ENCODE peak calls at places on chromosomes 7 and 10, in five cellular contexts. One of them, this sample, is unnamed.

GRCh38 chr10:98488669-98489430 is 42.1 kb upstream of the HPS1 start:
- DNase-seq in cardiac muscle cell: no peak
- DNase-seq in SK-N-SH: no peak
- DNase-seq in AG04450: no peak
- DNase-seq in A549: no peak
- DNase-seq in this sample: no peak

GRCh38 chr10:98292976-98293375 is 25.0 kb upstream of the LOXL4 start:
- DNase-seq in cardiac muscle cell: no peak
- DNase-seq in A549: no peak
- DNase-seq in SK-N-SH: no peak
- DNase-seq in AG04450: no peak
- DNase-seq in this sample: no peak

GRCh38 chr7:70289067-70289466 is 690.8 kb downstream of the AUTS2 start:
- DNase-seq in cardiac muscle cell: no peak
- DNase-seq in A549: no peak
- DNase-seq in SK-N-SH: no peak
- DNase-seq in AG04450: no peak
- DNase-seq in this sample: no peak

GRCh38 chr7:130897515-130898419 is 163.8 kb upstream of the KLF14 start:
- DNase-seq in SK-N-SH: peak; percentile 34
- DNase-seq in AG04450: no peak
- DNase-seq in cardiac muscle cell: no peak
- DNase-seq in A549: no peak
- DNase-seq in this sample: no peak

GRCh38 chr7:2530076-2530967 is 10.7 kb downstream of the LFNG start:
- DNase-seq in cardiac muscle cell: no peak
- DNase-seq in SK-N-SH: no peak
- DNase-seq in AG04450: no peak
- DNase-seq in A549: no peak
- DNase-seq in this sample: no peak

GRCh38 chr10:52644678-52645434 is 127.7 kb downstream of the MBL2 start:
- DNase-seq in A549: peak; percentile 17
- DNase-seq in SK-N-SH: peak; percentile 25
- DNase-seq in AG04450: no peak
- DNase-seq in cardiac muscle cell: peak; percentile 66
- DNase-seq in this sample: peak; percentile 63

GRCh38 chr10:34049887-34050286 is 715.4 kb upstream of the NRP1 start:
- DNase-seq in AG04450: peak; percentile 26
- DNase-seq in cardiac muscle cell: no peak
- DNase-seq in SK-N-SH: no peak
- DNase-seq in A549: peak; percentile 55
- DNase-seq in this sample: no peak

GRCh38 chr10:126972622-126973414 is 67.6 kb downstream of the DOCK1 start:
- DNase-seq in cardiac muscle cell: no peak
- DNase-seq in A549: peak; percentile 58
- DNase-seq in SK-N-SH: no peak
- DNase-seq in AG04450: peak; percentile 91
- DNase-seq in this sample: peak; percentile 74

GRCh38 chr10:132054564-132054963 is 11.2 kb upstream of the JAKMIP3 start:
- DNase-seq in AG04450: no peak
- DNase-seq in A549: no peak
- DNase-seq in SK-N-SH: no peak
- DNase-seq in cardiac muscle cell: peak; percentile 83
- DNase-seq in this sample: no peak

GRCh38 chr7:159144756-159145543 is at the start of gene VIPR2:
- DNase-seq in SK-N-SH: peak; percentile 72
- DNase-seq in AG04450: no peak
- DNase-seq in A549: no peak
- DNase-seq in cardiac muscle cell: no peak
- DNase-seq in this sample: no peak

GRCh38 chr10:133457100-133457841 is 3.5 kb downstream of the SCART1 start:
- DNase-seq in A549: no peak
- DNase-seq in AG04450: no peak
- DNase-seq in SK-N-SH: no peak
- DNase-seq in cardiac muscle cell: no peak
- DNase-seq in this sample: no peak

GRCh38 chr10:19952103-19952502 is 135.9 kb downstream of the PLXDC2 start:
- DNase-seq in SK-N-SH: no peak
- DNase-seq in cardiac muscle cell: no peak
- DNase-seq in AG04450: no peak
- DNase-seq in A549: no peak
- DNase-seq in this sample: no peak

GRCh38 chr10:32150532-32151101 is 94.4 kb upstream of the KIF5B start:
- DNase-seq in SK-N-SH: no peak
- DNase-seq in cardiac muscle cell: no peak
- DNase-seq in AG04450: no peak
- DNase-seq in A549: no peak
- DNase-seq in this sample: no peak

GRCh38 chr10:27865221-27865635 is 119.6 kb upstream of the MKX start:
- DNase-seq in AG04450: no peak
- DNase-seq in A549: no peak
- DNase-seq in cardiac muscle cell: no peak
- DNase-seq in SK-N-SH: no peak
- DNase-seq in this sample: no peak

GRCh38 chr10:14571866-14572507 is 202.7 kb downstream of the FAM107B start:
- DNase-seq in AG04450: no peak
- DNase-seq in A549: peak; percentile 71
- DNase-seq in cardiac muscle cell: no peak
- DNase-seq in SK-N-SH: no peak
- DNase-seq in this sample: no peak

GRCh38 chr10:97644961-97645360 is 4.5 kb downstream of the PI4K2A start:
- DNase-seq in SK-N-SH: no peak
- DNase-seq in A549: no peak
- DNase-seq in AG04450: no peak
- DNase-seq in cardiac muscle cell: no peak
- DNase-seq in this sample: no peak

GRCh38 chr10:110069502-110069982 is 61.8 kb downstream of the ADD3 start:
- DNase-seq in AG04450: no peak
- DNase-seq in SK-N-SH: no peak
- DNase-seq in cardiac muscle cell: no peak
- DNase-seq in A549: no peak
- DNase-seq in this sample: no peak

DNA sequence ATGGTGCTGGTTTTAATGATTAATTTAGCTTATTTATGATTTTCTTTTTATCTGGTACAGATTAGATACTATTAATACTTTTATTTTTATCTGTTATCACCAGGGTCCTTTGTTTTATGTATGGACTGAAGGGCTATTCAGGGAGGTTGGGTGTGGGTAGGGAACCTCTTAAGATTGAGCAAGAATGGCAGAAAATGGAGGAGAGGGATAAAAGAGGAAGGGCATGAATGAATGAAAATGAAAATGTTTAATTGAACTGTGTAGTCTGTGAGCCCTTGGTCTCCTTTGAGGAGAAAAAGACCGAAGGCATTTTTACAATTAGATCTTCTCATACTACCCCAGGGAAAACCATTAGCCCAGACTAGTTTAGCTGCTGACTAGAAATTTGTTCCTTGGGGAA is 93.1 kb downstream of the CDK14 start:
- DNase-seq in AG04450: no peak
- DNase-seq in A549: no peak
- DNase-seq in SK-N-SH: no peak
- DNase-seq in cardiac muscle cell: no peak
- DNase-seq in this sample: no peak
- H3K4me3 ChIP-seq in AG04450: no peak overlapping the region
- H3K4me3 ChIP-seq in A549: no peak overlapping the region
- H3K4me3 ChIP-seq in SK-N-SH: no peak overlapping the region
- H3K4me3 ChIP-seq in cardiac muscle cell: no peak overlapping the region
- H3K4me3 ChIP-seq in this sample: no peak overlapping the region

GRCh38 chr7:37065779-37066271 is 341.5 kb upstream of the AOAH start:
- DNase-seq in AG04450: no peak
- DNase-seq in cardiac muscle cell: no peak
- DNase-seq in SK-N-SH: no peak
- DNase-seq in A549: no peak
- DNase-seq in this sample: no peak
- H3K4me3 ChIP-seq in AG04450: no peak overlapping the region
- H3K4me3 ChIP-seq in cardiac muscle cell: no peak overlapping the region
- H3K4me3 ChIP-seq in SK-N-SH: no peak overlapping the region
- H3K4me3 ChIP-seq in A549: no peak overlapping the region
- H3K4me3 ChIP-seq in this sample: no peak overlapping the region

GRCh38 chr7:12947465-12947864 is 260.0 kb downstream of the ARL4A start:
- DNase-seq in SK-N-SH: no peak
- DNase-seq in A549: no peak
- DNase-seq in cardiac muscle cell: no peak
- DNase-seq in AG04450: no peak
- DNase-seq in this sample: no peak

GRCh38 chr7:12954374-12954773 is 266.9 kb downstream of the ARL4A start:
- DNase-seq in SK-N-SH: no peak
- DNase-seq in AG04450: no peak
- DNase-seq in A549: no peak
- DNase-seq in cardiac muscle cell: no peak
- DNase-seq in this sample: no peak

GRCh38 chr7:12945901-12946300 is 258.5 kb downstream of the ARL4A start:
- DNase-seq in A549: no peak
- DNase-seq in cardiac muscle cell: no peak
- DNase-seq in AG04450: no peak
- DNase-seq in SK-N-SH: no peak
- DNase-seq in this sample: no peak

GRCh38 chr7:12951397-12951801 is 264.0 kb downstream of the ARL4A start:
- DNase-seq in cardiac muscle cell: no peak
- DNase-seq in A549: peak; percentile 62
- DNase-seq in SK-N-SH: no peak
- DNase-seq in AG04450: peak; percentile 13
- DNase-seq in this sample: no peak

DNA sequence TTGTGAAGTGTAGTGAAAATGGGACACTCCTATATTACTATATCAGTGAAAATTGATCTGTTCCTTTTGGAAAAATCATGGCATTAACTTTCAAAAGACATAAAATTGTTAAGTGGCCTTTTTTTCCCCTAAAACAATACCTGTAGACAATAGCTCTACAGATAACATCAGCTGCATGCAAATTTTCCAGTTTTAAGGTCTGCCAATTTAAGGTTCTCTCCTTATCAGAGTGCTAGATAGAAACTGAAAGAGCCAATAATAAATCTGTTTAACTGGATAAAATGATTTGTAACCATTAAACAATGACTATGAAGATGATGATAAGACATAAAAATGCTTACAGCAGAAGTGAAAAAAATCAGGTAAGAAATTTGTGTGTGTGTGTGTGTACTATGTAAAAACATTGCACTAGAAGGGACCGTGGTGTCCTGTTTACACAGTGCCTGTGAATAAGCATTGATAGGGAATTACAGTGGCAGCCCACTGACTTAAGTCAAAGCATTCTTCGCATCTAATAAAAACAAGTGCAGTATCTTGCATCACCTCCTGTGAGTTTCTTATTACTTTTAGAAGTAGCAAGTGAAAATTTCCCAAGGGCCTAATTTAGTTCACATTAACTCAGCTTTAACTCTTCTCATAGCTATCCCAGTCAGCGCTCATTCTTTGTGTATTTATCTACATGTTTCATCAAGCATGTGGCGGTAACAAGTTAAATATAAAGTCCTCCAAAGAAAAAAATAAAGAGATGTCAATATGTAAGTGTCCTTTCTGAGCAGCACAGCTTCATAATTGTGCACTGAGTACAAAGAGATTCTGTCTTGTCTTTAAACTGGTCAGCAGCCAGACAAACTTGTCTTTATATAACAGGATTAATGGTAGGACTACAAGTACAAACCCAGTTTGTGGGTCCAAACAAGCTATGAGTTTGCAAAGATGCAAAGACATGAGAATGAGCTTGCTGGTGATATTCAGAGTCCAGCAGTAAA is 261.9 kb downstream of the ARL4A start:
- DNase-seq in A549: no peak
- DNase-seq in SK-N-SH: no peak
- DNase-seq in cardiac muscle cell: no peak
- DNase-seq in AG04450: no peak
- DNase-seq in this sample: no peak
- H3K4me3 ChIP-seq in A549: no peak overlapping the region
- H3K4me3 ChIP-seq in SK-N-SH: no peak overlapping the region
- H3K4me3 ChIP-seq in cardiac muscle cell: no peak overlapping the region
- H3K4me3 ChIP-seq in AG04450: no peak overlapping the region
- H3K4me3 ChIP-seq in this sample: no peak overlapping the region

GRCh38 chr10:62038609-62039190 is 137.2 kb downstream of the ARID5B start:
- DNase-seq in A549: peak; percentile 79
- DNase-seq in cardiac muscle cell: peak; percentile 69
- DNase-seq in AG04450: no peak
- DNase-seq in SK-N-SH: peak; percentile 62
- DNase-seq in this sample: peak; percentile 84
- H3K4me3 ChIP-seq in A549: no peak overlapping the region
- H3K4me3 ChIP-seq in cardiac muscle cell: no peak overlapping the region
- H3K4me3 ChIP-seq in AG04450: no peak overlapping the region
- H3K4me3 ChIP-seq in SK-N-SH: peak overlapping the region; percentile 43
- H3K4me3 ChIP-seq in this sample: no peak overlapping the region

GRCh38 chr10:4533626-4534025 is 292.4 kb upstream of the AKR1E2 start:
- DNase-seq in cardiac muscle cell: no peak
- DNase-seq in SK-N-SH: no peak
- DNase-seq in AG04450: no peak
- DNase-seq in A549: no peak
- DNase-seq in this sample: no peak
- H3K4me3 ChIP-seq in cardiac muscle cell: no peak overlapping the region
- H3K4me3 ChIP-seq in SK-N-SH: no peak overlapping the region
- H3K4me3 ChIP-seq in AG04450: no peak overlapping the region
- H3K4me3 ChIP-seq in A549: no peak overlapping the region
- H3K4me3 ChIP-seq in this sample: no peak overlapping the region

DNA sequence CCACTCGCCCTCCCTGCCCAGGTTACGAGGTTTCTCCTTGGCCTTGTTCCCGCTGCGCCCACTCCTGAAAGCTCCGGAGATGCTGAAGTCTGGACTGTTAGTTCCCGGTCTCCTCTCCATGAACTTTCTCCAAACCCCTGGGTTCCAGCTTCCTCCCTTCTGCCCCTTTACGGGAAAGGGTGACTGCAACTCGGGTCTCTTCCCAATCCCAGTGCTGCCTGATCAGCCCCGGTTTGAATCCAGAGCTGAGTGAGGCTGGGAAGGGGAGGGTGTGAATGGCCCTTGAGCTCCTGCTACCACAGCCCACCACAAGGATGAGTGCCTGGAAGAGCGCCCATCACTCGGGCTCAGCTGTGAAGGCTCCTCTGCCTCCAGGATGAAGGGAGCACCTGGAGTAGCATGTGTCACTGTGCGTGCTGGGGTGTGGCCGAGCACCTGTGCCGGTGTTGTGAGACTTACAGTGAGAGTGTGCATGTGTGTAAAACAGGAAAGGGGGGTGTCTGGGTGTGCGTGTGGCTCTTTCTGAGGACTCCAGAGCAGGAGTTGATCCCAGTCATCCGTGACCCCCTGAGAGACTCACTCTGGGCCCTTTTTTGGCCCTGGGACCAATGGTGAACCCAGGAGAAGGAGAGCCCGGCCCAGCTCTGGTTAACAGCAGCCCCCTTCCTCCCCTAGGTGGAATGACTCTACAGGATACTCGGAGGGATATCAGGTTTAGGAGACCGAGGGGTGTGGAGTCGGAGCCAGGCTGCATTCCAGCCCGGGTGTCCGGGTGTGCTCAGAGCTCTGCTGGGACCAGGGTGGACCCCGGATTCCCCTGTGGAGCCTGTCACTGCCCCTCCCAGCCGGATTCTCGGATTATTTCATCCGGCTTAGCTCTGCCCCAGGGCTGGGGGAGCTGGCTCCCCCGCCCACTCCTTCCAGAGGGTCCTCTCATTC is 1.1 kb upstream of the ZNF467 start:
- DNase-seq in cardiac muscle cell: peak; percentile 34
- DNase-seq in A549: no peak
- DNase-seq in AG04450: no peak
- DNase-seq in SK-N-SH: no peak
- DNase-seq in this sample: peak; percentile 33
- H3K4me3 ChIP-seq in cardiac muscle cell: peak overlapping the region; percentile 79
- H3K4me3 ChIP-seq in A549: peak overlapping the region; percentile 90
- H3K4me3 ChIP-seq in AG04450: no peak overlapping the region
- H3K4me3 ChIP-seq in SK-N-SH: no peak overlapping the region
- H3K4me3 ChIP-seq in this sample: no peak overlapping the region

GRCh38 chr7:157690058-157690832 is 353.4 kb downstream of the DNAJB6 start:
- DNase-seq in A549: no peak
- DNase-seq in cardiac muscle cell: no peak
- DNase-seq in SK-N-SH: peak; percentile 92
- DNase-seq in AG04450: no peak
- DNase-seq in this sample: no peak
- H3K4me3 ChIP-seq in A549: no peak overlapping the region
- H3K4me3 ChIP-seq in cardiac muscle cell: peak overlapping the region; percentile 4
- H3K4me3 ChIP-seq in SK-N-SH: peak overlapping the region; percentile 96
- H3K4me3 ChIP-seq in AG04450: no peak overlapping the region
- H3K4me3 ChIP-seq in this sample: peak overlapping the region; percentile 26

This sample was measured in Caco-2.